ENCODE peak calls at places on chromosomes 11 and 22, in four cellular contexts. I is neural progenitor cell, W is frontal cortex, V is adipocyte. E is an unnamed sample.

GRCh38 chr22:20494978-20495860 is at the start of gene KLHL22:
- DNase-seq in I (no peak), W (no peak), V (peak), E (peak)

GRCh38 chr22:42281284-42281683 is 10.8 kb upstream of the TCF20 start:
- DNase-seq in I (no peak), W (no peak), V (no peak), E (no peak)

GRCh38 chr22:28711820-28712777 is 29.5 kb downstream of the CHEK2 start:
- DNase-seq in I (no peak), W (no peak), V (peak), E (peak)

GRCh38 chr11:82906236-82906635 is 4.7 kb downstream of the DDIAS start:
- DNase-seq in I (peak), W (no peak), V (peak), E (peak)

GRCh38 chr22:25482868-25483639 is 81.4 kb upstream of the GRK3 start:
- DNase-seq in I (no peak), W (peak), V (no peak), E (no peak)

GRCh38 chr11:17399236-17399635 is 10.8 kb upstream of the KCNJ11 start:
- DNase-seq in I (no peak), W (no peak), V (no peak), E (no peak)

GRCh38 chr11:120054016-120054752 is 83.7 kb downstream of the TRIM29 start:
- DNase-seq in I (no peak), W (no peak), V (no peak), E (no peak)

GRCh38 chr11:122743949-122744876 is 88.7 kb downstream of the UBASH3B start:
- DNase-seq in I (no peak), W (no peak), V (no peak), E (peak)

GRCh38 chr11:35969089-35970046 is 25.5 kb downstream of the LDLRAD3 start:
- DNase-seq in I (no peak), W (no peak), V (no peak), E (peak)

GRCh38 chr11:64531906-64532312 is 59.1 kb upstream of the SLC22A12 start:
- DNase-seq in I (no peak), W (no peak), V (no peak), E (no peak)

GRCh38 chr11:93737904-93738612 is 3.2 kb downstream of the TAF1D start:
- DNase-seq in I (no peak), W (no peak), V (no peak), E (peak)

GRCh38 chr11:120548682-120549209 is 37.2 kb downstream of the GRIK4 start:
- DNase-seq in I (no peak), W (no peak), V (no peak), E (peak)

GRCh38 chr22:22316589-22316988 is 72.0 kb downstream of the VPREB1 start:
- DNase-seq in I (no peak), W (no peak), V (no peak), E (no peak)

GRCh38 chr11:1017269-1018005 is 19.1 kb downstream of the MUC6 start:
- DNase-seq in I (no peak), W (no peak), V (no peak), E (no peak)

GRCh38 chr11:16604784-16605439 is 133.5 kb upstream of the C11orf58 start:
- DNase-seq in I (peak), W (no peak), V (peak), E (peak)

GRCh38 chr11:69515271-69516245 is 34.1 kb downstream of the LINC01488 start:
- DNase-seq in I (no peak), W (no peak), V (no peak), E (no peak)

GRCh38 chr22:38981005-38981658 is 1.0 kb upstream of the APOBEC3B start:
- DNase-seq in I (peak), W (no peak), V (peak), E (peak)

GRCh38 chr22:30017375-30017774 is 62.9 kb upstream of the HORMAD2 start:
- DNase-seq in I (no peak), W (no peak), V (peak), E (peak)

GRCh38 chr11:120912504-120912903 is 111.4 kb upstream of the TBCEL start:
- DNase-seq in I (peak), W (peak), V (peak), E (peak)

GRCh38 chr22:37197451-37198289 is 9.6 kb upstream of the C1QTNF6 start:
- DNase-seq in I (no peak), W (no peak), V (peak), E (peak)

GRCh38 chr11:120606116-120607010 is 94.8 kb downstream of the GRIK4 start:
- DNase-seq in I (no peak), W (no peak), V (no peak), E (no peak)

GRCh38 chr11:71268706-71269321 is 16.4 kb upstream of the SHANK2 start:
- DNase-seq in I (no peak), W (no peak), V (no peak), E (no peak)

GRCh38 chr11:112481893-112482292 is 221.2 kb upstream of the PLET1 start:
- DNase-seq in I (no peak), W (peak), V (no peak), E (no peak)

GRCh38 chr11:29634248-29634647 is 382.6 kb downstream of the KCNA4 start:
- DNase-seq in I (peak), W (no peak), V (peak), E (peak)

GRCh38 chr11:10701982-10702381 is 8.4 kb upstream of the IRAG1 start:
- DNase-seq in I (no peak), W (no peak), V (no peak), E (no peak)

GRCh38 chr11:66289548-66290331 is 797 bp upstream of the YIF1A start:
- DNase-seq in I (peak), W (peak), V (peak), E (peak)

GRCh38 chr22:20885557-20886323 is 26.9 kb downstream of the SNAP29 start:
- DNase-seq in I (peak), W (peak), V (peak), E (peak)

GRCh38 chr22:47043835-47044721 is 281.6 kb downstream of the TBC1D22A start:
- DNase-seq in I (peak), W (no peak), V (no peak), E (peak)

GRCh38 chr11:1916986-1917522 is 2.4 kb upstream of the TNNT3 start:
- DNase-seq in I (no peak), W (no peak), V (no peak), E (no peak)

GRCh38 chr11:45157247-45158209 is 11.1 kb downstream of the PRDM11 start:
- DNase-seq in I (no peak), W (no peak), V (no peak), E (no peak)

GRCh38 chr11:67252831-67253239 is 13.4 kb upstream of the GRK2 start:
- DNase-seq in I (peak), W (no peak), V (peak), E (peak)